ENCODE peak calls at places on chromosome 11, in six cellular contexts. Y is T-cell; D is MM.1S; N is posterior cingulate gyrus; H is neural crest cell; Q is activated effector memory CD4-positive, alpha-beta T cell treated with anti-CD3 and anti-CD28 coated beads, Interleukin-2, amount 50 U/mL, for 16 hours. V is an unnamed sample.

GRCh38 chr11:120136356-120136755 is 1.6 kb downstream of the TRIM29 start:
- DNase-seq in Y (no peak), D (no peak), N (no peak), H (no peak), Q (peak), V (no peak)

GRCh38 chr11:11992257-11992690 is 16.2 kb downstream of the DKK3 start:
- DNase-seq in Y (no peak), D (no peak), N (no peak), H (no peak), Q (no peak), V (no peak)

GRCh38 chr11:116773203-116774112 is 671 bp upstream of the BUD13 start:
- DNase-seq in Y (no peak), D (no peak), N (peak), H (peak), Q (no peak), V (no peak)

GRCh38 chr11:57426439-57426753 is 525 bp downstream of the SLC43A3 start:
- DNase-seq in Y (no peak), D (no peak), N (no peak), H (no peak), Q (peak), V (no peak)

GRCh38 chr11:87967459-87967858 is 207.8 kb downstream of the RAB38 start:
- DNase-seq in Y (no peak), D (no peak), N (no peak), H (no peak), Q (no peak), V (no peak)

GRCh38 chr11:65833297-65834030 is at the start of gene SNX32:
- DNase-seq in Y (peak), D (peak), N (peak), H (peak), Q (peak), V (peak)

GRCh38 chr11:25633230-25633629 is 698.7 kb upstream of the ANO3 start:
- DNase-seq in Y (no peak), D (no peak), N (no peak), H (no peak), Q (no peak), V (no peak)

GRCh38 chr11:17542249-17542648 is 2.0 kb downstream of the USH1C start:
- DNase-seq in Y (no peak), D (no peak), N (no peak), H (no peak), Q (peak), V (no peak)

GRCh38 chr11:47889714-47890441 is 41.7 kb upstream of the NUP160 start:
- DNase-seq in Y (no peak), D (no peak), N (no peak), H (no peak), Q (no peak), V (no peak)

GRCh38 chr11:117302228-117302627 is 11.1 kb downstream of the BACE1-AS start:
- DNase-seq in Y (no peak), D (no peak), N (no peak), H (no peak), Q (no peak), V (no peak)

GRCh38 chr11:13434247-13435205 is 28.5 kb downstream of the BTBD10 start:
- DNase-seq in Y (no peak), D (no peak), N (no peak), H (no peak), Q (no peak), V (no peak)

GRCh38 chr11:122808494-122808893 is 29.8 kb upstream of the CRTAM start:
- DNase-seq in Y (no peak), D (no peak), N (no peak), H (no peak), Q (no peak), V (no peak)

GRCh38 chr11:44133335-44133946 is 38.0 kb downstream of the EXT2 start:
- DNase-seq in Y (no peak), D (no peak), N (no peak), H (no peak), Q (no peak), V (no peak)